ENCODE peak calls at places on chromosome 20, in five cellular contexts. One of them, this sample, is unnamed.

GRCh38 chr20:25257756-25258462 is 10.0 kb downstream of the PYGB start:
- DNase-seq in stomach: no peak
- DNase-seq in HCT116: no peak
- DNase-seq in GM12878: no peak
- DNase-seq in suprapubic skin: no peak
- DNase-seq in this sample: peak; percentile 18

GRCh38 chr20:54605319-54605718 is 129.9 kb downstream of the DOK5 start:
- DNase-seq in stomach: no peak
- DNase-seq in HCT116: no peak
- DNase-seq in GM12878: no peak
- DNase-seq in suprapubic skin: no peak
- DNase-seq in this sample: no peak

GRCh38 chr20:57013741-57014140 is 252.7 kb downstream of the BMP7 start:
- DNase-seq in stomach: no peak
- DNase-seq in HCT116: no peak
- DNase-seq in GM12878: no peak
- DNase-seq in suprapubic skin: no peak
- DNase-seq in this sample: no peak

GRCh38 chr20:2658414-2659354 is 5.3 kb downstream of the IDH3B start:
- DNase-seq in stomach: no peak
- DNase-seq in HCT116: no peak
- DNase-seq in GM12878: no peak
- DNase-seq in suprapubic skin: no peak
- DNase-seq in this sample: no peak

GRCh38 chr20:60246751-60247150 is 288.5 kb downstream of the CDH26 start:
- DNase-seq in stomach: no peak
- DNase-seq in HCT116: no peak
- DNase-seq in GM12878: no peak
- DNase-seq in suprapubic skin: no peak
- DNase-seq in this sample: no peak

GRCh38 chr20:1294497-1294896 is 28.4 kb downstream of the SNPH start:
- DNase-seq in stomach: no peak
- DNase-seq in HCT116: no peak
- DNase-seq in GM12878: no peak
- DNase-seq in suprapubic skin: no peak
- DNase-seq in this sample: no peak

GRCh38 chr20:45822863-45823262 is 4.2 kb downstream of the TNNC2 start:
- DNase-seq in stomach: peak; percentile 54
- DNase-seq in HCT116: no peak
- DNase-seq in GM12878: no peak
- DNase-seq in suprapubic skin: no peak
- DNase-seq in this sample: peak; percentile 64

GRCh38 chr20:3398681-3399252 is 8.7 kb downstream of the DNAAF9 start:
- DNase-seq in stomach: no peak
- DNase-seq in HCT116: no peak
- DNase-seq in GM12878: no peak
- DNase-seq in suprapubic skin: no peak
- DNase-seq in this sample: no peak

GRCh38 chr20:17549131-17549530 is 18.0 kb upstream of the BFSP1 start:
- DNase-seq in stomach: no peak
- DNase-seq in HCT116: no peak
- DNase-seq in GM12878: no peak
- DNase-seq in suprapubic skin: no peak
- DNase-seq in this sample: no peak

GRCh38 chr20:63572071-63572787 is 1.8 kb downstream of the HELZ2 start:
- DNase-seq in stomach: no peak
- DNase-seq in HCT116: no peak
- DNase-seq in GM12878: no peak
- DNase-seq in suprapubic skin: no peak
- DNase-seq in this sample: no peak

GRCh38 chr20:7702141-7702540 is 238.1 kb downstream of the HAO1 start:
- DNase-seq in stomach: no peak
- DNase-seq in HCT116: no peak
- DNase-seq in GM12878: no peak
- DNase-seq in suprapubic skin: no peak
- DNase-seq in this sample: no peak

GRCh38 chr20:64037498-64038213 is 1.7 kb downstream of the C20orf204 start:
- DNase-seq in stomach: no peak
- DNase-seq in HCT116: no peak
- DNase-seq in GM12878: no peak
- DNase-seq in suprapubic skin: no peak
- DNase-seq in this sample: no peak

GRCh38 chr20:24813936-24814335 is 135.1 kb upstream of the CST7 start:
- DNase-seq in stomach: no peak
- DNase-seq in HCT116: no peak
- DNase-seq in GM12878: no peak
- DNase-seq in suprapubic skin: no peak
- DNase-seq in this sample: no peak

GRCh38 chr20:12570371-12570770 is 438.4 kb upstream of the SPTLC3 start:
- DNase-seq in stomach: no peak
- DNase-seq in HCT116: no peak
- DNase-seq in GM12878: no peak
- DNase-seq in suprapubic skin: no peak
- DNase-seq in this sample: no peak

GRCh38 chr20:6767166-6767535 is 335 bp upstream of the BMP2 start:
- DNase-seq in stomach: no peak
- DNase-seq in HCT116: no peak
- DNase-seq in GM12878: no peak
- DNase-seq in suprapubic skin: no peak
- DNase-seq in this sample: no peak

GRCh38 chr20:49276201-49276894 is 1.5 kb downstream of the ZNFX1 start:
- DNase-seq in stomach: no peak
- DNase-seq in HCT116: no peak
- DNase-seq in GM12878: no peak
- DNase-seq in suprapubic skin: no peak
- DNase-seq in this sample: peak; percentile 14

GRCh38 chr20:35306931-35307517 is 14.8 kb upstream of the FAM83C start:
- DNase-seq in stomach: peak; percentile 63
- DNase-seq in HCT116: peak; percentile 60
- DNase-seq in GM12878: no peak
- DNase-seq in suprapubic skin: no peak
- DNase-seq in this sample: peak; percentile 64

GRCh38 chr20:35307666-35308653 is 15.7 kb upstream of the FAM83C start:
- DNase-seq in stomach: peak; percentile 74
- DNase-seq in HCT116: no peak
- DNase-seq in GM12878: no peak
- DNase-seq in suprapubic skin: no peak
- DNase-seq in this sample: no peak

GRCh38 chr20:35303735-35304431 is 11.7 kb upstream of the FAM83C start:
- DNase-seq in stomach: peak; percentile 89
- DNase-seq in HCT116: peak; percentile 82
- DNase-seq in GM12878: peak; percentile 31
- DNase-seq in suprapubic skin: no peak
- DNase-seq in this sample: peak; percentile 87

GRCh38 chr20:35304956-35305355 is 12.7 kb upstream of the FAM83C start:
- DNase-seq in stomach: no peak
- DNase-seq in HCT116: no peak
- DNase-seq in GM12878: no peak
- DNase-seq in suprapubic skin: no peak
- DNase-seq in this sample: no peak

DNA sequence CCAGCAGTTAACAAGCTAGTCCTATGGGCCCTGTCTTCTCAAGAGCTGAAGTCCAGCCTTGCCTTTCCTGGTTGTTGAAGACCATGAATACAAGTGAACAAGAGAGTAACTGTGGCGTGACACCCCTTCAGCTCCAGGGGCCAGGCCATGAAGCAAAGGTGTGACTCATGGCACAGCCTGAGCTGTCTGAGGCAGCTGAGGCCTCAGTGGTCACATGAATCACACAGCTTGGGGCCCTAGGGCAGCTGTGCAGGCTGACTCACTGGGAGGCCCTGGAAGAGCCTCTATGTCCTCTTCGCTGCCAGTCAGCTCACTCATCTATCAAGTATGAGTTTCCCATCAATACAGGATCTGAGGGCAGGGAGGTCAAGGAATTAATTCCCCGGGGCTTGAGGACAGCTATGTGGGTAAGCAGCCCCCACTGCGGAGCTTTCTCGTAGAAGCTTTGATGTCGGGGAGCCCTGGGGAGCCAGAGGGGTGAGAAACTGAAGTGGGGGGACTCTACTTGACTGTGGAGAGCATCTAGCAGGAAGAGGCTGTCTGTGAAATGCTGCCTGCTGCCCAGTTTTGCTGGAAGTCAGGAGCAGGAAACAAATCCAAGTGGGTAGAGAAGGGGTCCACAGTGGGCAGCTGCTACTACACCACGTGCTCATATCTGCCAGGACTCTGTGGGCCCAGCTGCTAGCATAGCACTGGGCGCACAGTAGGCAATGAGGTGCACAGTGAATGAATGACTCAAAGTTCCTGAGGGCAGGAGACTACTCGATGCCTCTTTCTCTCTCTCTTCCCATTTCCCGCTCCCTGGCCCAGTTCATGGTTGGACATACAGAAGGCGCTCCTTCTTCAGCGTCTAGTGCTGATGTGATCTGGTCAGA is 13.7 kb upstream of the FAM83C start:
- DNase-seq in stomach: peak; percentile 60
- DNase-seq in HCT116: peak; percentile 97
- DNase-seq in GM12878: no peak
- DNase-seq in suprapubic skin: no peak
- DNase-seq in this sample: peak; percentile 59
- TF ChIP-seq POLR2A in stomach: no peak
- TF ChIP-seq POLR2A in HCT116: no peak
- TF ChIP-seq POLR2A in GM12878: no peak
- TF ChIP-seq POLR2A in suprapubic skin: no peak
- TF ChIP-seq POLR2A in this sample: no peak

GRCh38 chr20:44583179-44583578 is 800 bp downstream of the PKIG start:
- DNase-seq in stomach: no peak
- DNase-seq in HCT116: no peak
- DNase-seq in GM12878: no peak
- DNase-seq in suprapubic skin: no peak
- DNase-seq in this sample: no peak

GRCh38 chr20:44579313-44580090 is 2.9 kb upstream of the PKIG start:
- DNase-seq in stomach: no peak
- DNase-seq in HCT116: no peak
- DNase-seq in GM12878: no peak
- DNase-seq in suprapubic skin: no peak
- DNase-seq in this sample: no peak

GRCh38 chr20:44582321-44583025 is at the start of gene PKIG:
- DNase-seq in stomach: no peak
- DNase-seq in HCT116: no peak
- DNase-seq in GM12878: no peak
- DNase-seq in suprapubic skin: no peak
- DNase-seq in this sample: no peak

GRCh38 chr20:44581515-44581914 is 864 bp upstream of the PKIG start:
- DNase-seq in stomach: no peak
- DNase-seq in HCT116: no peak
- DNase-seq in GM12878: no peak
- DNase-seq in suprapubic skin: no peak
- DNase-seq in this sample: no peak

GRCh38 chr20:44580581-44581268 is 1.7 kb upstream of the PKIG start:
- DNase-seq in stomach: no peak
- DNase-seq in HCT116: no peak
- DNase-seq in GM12878: no peak
- DNase-seq in suprapubic skin: no peak
- DNase-seq in this sample: no peak
- H3K4me1 ChIP-seq in stomach: peaks cover 6% of the 10 kb centered on the region
- H3K4me1 ChIP-seq in HCT116: peaks cover 11% of the 10 kb centered on the region
- H3K4me1 ChIP-seq in GM12878: peaks cover 70% of the 10 kb centered on the region
- H3K4me1 ChIP-seq in suprapubic skin: peaks cover 38% of the 10 kb centered on the region
- H3K4me1 ChIP-seq in this sample: peaks cover 5% of the 10 kb centered on the region

GRCh38 chr20:58647162-58647813 is 3.8 kb upstream of the STX16 start:
- DNase-seq in stomach: no peak
- DNase-seq in HCT116: no peak
- DNase-seq in GM12878: no peak
- DNase-seq in suprapubic skin: peak; percentile 31
- DNase-seq in this sample: no peak

GRCh38 chr20:58642465-58642864 is 8.6 kb upstream of the STX16 start:
- DNase-seq in stomach: peak; percentile 8
- DNase-seq in HCT116: no peak
- DNase-seq in GM12878: no peak
- DNase-seq in suprapubic skin: peak; percentile 34
- DNase-seq in this sample: no peak

GRCh38 chr20:58647814-58648501 is 3.1 kb upstream of the STX16 start:
- DNase-seq in stomach: no peak
- DNase-seq in HCT116: no peak
- DNase-seq in GM12878: no peak
- DNase-seq in suprapubic skin: peak; percentile 60
- DNase-seq in this sample: no peak

GRCh38 chr20:58646703-58647102 is 4.4 kb upstream of the STX16 start:
- DNase-seq in stomach: no peak
- DNase-seq in HCT116: no peak
- DNase-seq in GM12878: no peak
- DNase-seq in suprapubic skin: no peak
- DNase-seq in this sample: no peak

DNA sequence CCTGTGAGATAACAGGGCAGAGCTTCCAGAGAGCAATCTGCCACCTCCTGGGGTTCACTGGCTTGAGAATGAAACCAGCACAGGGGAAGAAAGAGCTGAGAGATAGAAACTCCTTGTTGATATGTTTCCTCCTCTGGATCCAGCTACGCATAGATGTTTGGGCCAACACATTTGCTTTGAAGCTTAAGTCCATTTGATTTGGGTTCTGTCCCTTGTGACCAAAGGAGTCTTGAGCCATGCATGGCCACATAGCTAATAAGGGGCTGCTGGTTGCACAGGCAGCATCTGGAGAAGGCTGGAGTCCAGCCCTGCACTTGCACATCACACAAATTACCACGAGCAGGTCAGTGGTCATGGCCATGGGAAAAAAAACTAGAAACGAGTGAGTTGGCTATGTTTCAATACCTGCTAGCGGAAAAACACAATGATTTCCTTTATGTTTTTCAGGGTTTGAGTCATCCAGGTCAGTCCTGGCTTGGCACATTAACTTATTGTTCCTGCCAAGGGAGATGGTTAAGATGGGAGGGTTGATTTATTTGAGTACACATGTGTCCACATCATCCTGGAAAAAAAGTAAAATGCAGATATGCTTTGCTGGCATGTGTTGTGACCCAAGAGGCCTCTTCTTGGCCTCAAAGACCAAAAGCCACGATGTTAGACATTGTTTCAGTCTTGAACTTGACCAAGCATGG is 5.7 kb upstream of the STX16 start:
- DNase-seq in stomach: no peak
- DNase-seq in HCT116: no peak
- DNase-seq in GM12878: no peak
- DNase-seq in suprapubic skin: peak; percentile 28
- DNase-seq in this sample: no peak
- TF ChIP-seq POLR2AphosphoS5 in stomach: no peak
- TF ChIP-seq POLR2AphosphoS5 in HCT116: no peak
- TF ChIP-seq POLR2AphosphoS5 in GM12878: no peak
- TF ChIP-seq POLR2AphosphoS5 in suprapubic skin: no peak
- TF ChIP-seq POLR2AphosphoS5 in this sample: no peak

GRCh38 chr20:35739294-35740163 is 2.5 kb downstream of the RBM39 start:
- DNase-seq in stomach: no peak
- DNase-seq in HCT116: no peak
- DNase-seq in GM12878: no peak
- DNase-seq in suprapubic skin: no peak
- DNase-seq in this sample: no peak

GRCh38 chr20:35738410-35739179 is 3.5 kb downstream of the RBM39 start:
- DNase-seq in stomach: no peak
- DNase-seq in HCT116: no peak
- DNase-seq in GM12878: no peak
- DNase-seq in suprapubic skin: no peak
- DNase-seq in this sample: no peak

GRCh38 chr20:35742741-35743523 is 872 bp upstream of the RBM39 start:
- DNase-seq in stomach: no peak
- DNase-seq in HCT116: no peak
- DNase-seq in GM12878: peak; percentile 59
- DNase-seq in suprapubic skin: no peak
- DNase-seq in this sample: no peak

GRCh38 chr20:35741892-35742740 is at the start of gene RBM39:
- DNase-seq in stomach: peak; percentile 100
- DNase-seq in HCT116: peak; percentile 100
- DNase-seq in GM12878: peak; percentile 100
- DNase-seq in suprapubic skin: peak; percentile 99
- DNase-seq in this sample: peak; percentile 100

GRCh38 chr20:35743693-35744491 is 1.8 kb upstream of the RBM39 start:
- DNase-seq in stomach: no peak
- DNase-seq in HCT116: no peak
- DNase-seq in GM12878: no peak
- DNase-seq in suprapubic skin: no peak
- DNase-seq in this sample: no peak
- TF ChIP-seq POLR2A in stomach: no peak
- TF ChIP-seq POLR2A in HCT116: no peak
- TF ChIP-seq POLR2A in GM12878: no peak
- TF ChIP-seq POLR2A in suprapubic skin: no peak
- TF ChIP-seq POLR2A in this sample: no peak

This sample was measured in transverse colon.